ENCODE peak calls at places on chromosomes 7 and 10, in four cellular contexts. W, U, A and B are unnamed samples.

GRCh38 chr7:15780271-15780670 is 93.8 kb upstream of the MEOX2 start:
- DNase-seq in W (no peak), U (no peak), A (no peak), B (no peak)

GRCh38 chr7:99098824-99099498 is 44.9 kb downstream of the SMURF1 start:
- DNase-seq in A (no peak), U (no peak), W (no peak), B (no peak)

GRCh38 chr7:19403691-19404090 is 258.5 kb upstream of the FERD3L start:
- DNase-seq in U (no peak), W (no peak), A (no peak), B (no peak)

GRCh38 chr7:4612939-4613841 is 68.9 kb upstream of the FOXK1 start:
- DNase-seq in W (peak; percentile 60), U (no peak), A (no peak), B (peak; percentile 22)

GRCh38 chr10:118447478-118447877 is 105.4 kb upstream of the FAM204A start:
- DNase-seq in U (no peak), W (no peak), A (no peak), B (peak; percentile 21)

GRCh38 chr7:129771928-129772479 is 160.5 kb downstream of the NRF1 start:
- DNase-seq in U (no peak), W (no peak), A (no peak), B (peak; percentile 41)

GRCh38 chr10:79274279-79275104 is 72.8 kb upstream of the PPIF start:
- DNase-seq in W (no peak), A (no peak), U (no peak), B (peak; percentile 87)

GRCh38 chr7:30266686-30267085 is 17.7 kb upstream of the ZNRF2 start:
- DNase-seq in A (no peak), U (no peak), W (no peak), B (no peak)

GRCh38 chr7:11373546-11374142 is 400.0 kb downstream of the PHF14 start:
- DNase-seq in A (no peak), W (peak; percentile 9), U (no peak), B (peak; percentile 14)

GRCh38 chr7:128974241-128974934 is 36.7 kb downstream of the IRF5 start:
- DNase-seq in A (no peak), W (no peak), U (no peak), B (no peak)

GRCh38 chr7:211715-212058 is 19.3 kb downstream of the FAM20C start:
- DNase-seq in W (no peak), A (no peak), U (no peak), B (no peak)

GRCh38 chr10:24958701-24959392 is 6.4 kb upstream of the PRTFDC1 start:
- DNase-seq in U (no peak), A (no peak), W (peak; percentile 57), B (no peak)

GRCh38 chr7:11786186-11786585 is 45.8 kb downstream of the THSD7A start:
- DNase-seq in W (no peak), U (no peak), A (peak; percentile 3), B (no peak)

GRCh38 chr7:148772297-148773089 is 73.8 kb downstream of the CUL1 start:
- DNase-seq in U (no peak), A (no peak), W (no peak), B (no peak)

GRCh38 chr10:90175161-90175681 is 473.8 kb downstream of the KIF20B start:
- DNase-seq in U (no peak), A (no peak), W (no peak), B (no peak)
- TF ChIP-seq RFX5 in U (no peak), A (no peak), W (no peak), B (no peak)

GRCh38 chr10:130338588-130339070 is 202.4 kb downstream of the GLRX3 start:
- DNase-seq in A (no peak), U (no peak), W (no peak), B (no peak)

GRCh38 chr10:130340816-130341215 is 204.6 kb downstream of the GLRX3 start:
- DNase-seq in W (no peak), U (no peak), A (no peak), B (no peak)

GRCh38 chr10:130339091-130339490 is 202.9 kb downstream of the GLRX3 start:
- DNase-seq in U (no peak), W (no peak), A (no peak), B (no peak)

GRCh38 chr10:130339911-130340310 is 203.7 kb downstream of the GLRX3 start:
- DNase-seq in A (no peak), W (no peak), U (no peak), B (no peak)

GRCh38 chr10:130341325-130341724 is 205.1 kb downstream of the GLRX3 start:
- DNase-seq in A (peak; percentile 9), W (peak; percentile 32), U (no peak), B (peak; percentile 74)
- TF ChIP-seq NRF1 in A (no peak), W (no peak), U (no peak), B (no peak)

GRCh38 chr10:33416209-33416608 is 81.7 kb upstream of the NRP1 start:
- DNase-seq in W (no peak), A (no peak), U (no peak), B (no peak)
- TF ChIP-seq RFX5 in W (no peak), A (no peak), U (no peak), B (no peak)

GRCh38 chr10:29555746-29556481 is 78.9 kb downstream of the SVIL start:
- DNase-seq in A (no peak), W (no peak), U (no peak), B (no peak)
- TF ChIP-seq NRF1 in A (no peak), W (no peak), U (no peak), B (no peak)

DNA sequence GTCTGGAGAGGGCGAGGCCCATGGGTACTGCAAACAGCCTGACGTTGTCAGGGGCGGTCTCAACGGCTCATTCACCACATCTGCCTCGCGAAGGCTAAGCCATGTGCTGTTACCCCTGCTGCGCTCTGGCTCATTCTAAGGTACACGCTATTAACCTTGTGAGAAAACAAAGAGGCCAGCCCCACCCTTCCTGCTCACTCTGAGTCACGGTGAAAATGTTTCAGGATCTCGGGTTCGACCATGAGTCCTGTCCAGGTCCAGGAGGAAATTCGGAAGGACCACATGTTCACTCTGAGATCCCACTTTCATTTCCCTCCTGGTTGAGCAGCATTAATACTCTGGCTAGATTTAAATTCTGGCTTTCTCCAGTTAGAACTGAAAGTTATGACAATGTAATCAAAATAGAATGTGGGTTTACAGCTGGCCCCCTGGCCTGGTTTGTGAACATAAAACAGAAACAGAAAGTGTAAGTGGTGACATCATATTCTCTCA is 55.2 kb downstream of the EGFR start:
- DNase-seq in U (peak; percentile 91), W (peak; percentile 19), A (peak; percentile 43), B (no peak)
- TF ChIP-seq RFX5 in U (no peak), W (no peak), A (no peak), B (no peak)

DNA sequence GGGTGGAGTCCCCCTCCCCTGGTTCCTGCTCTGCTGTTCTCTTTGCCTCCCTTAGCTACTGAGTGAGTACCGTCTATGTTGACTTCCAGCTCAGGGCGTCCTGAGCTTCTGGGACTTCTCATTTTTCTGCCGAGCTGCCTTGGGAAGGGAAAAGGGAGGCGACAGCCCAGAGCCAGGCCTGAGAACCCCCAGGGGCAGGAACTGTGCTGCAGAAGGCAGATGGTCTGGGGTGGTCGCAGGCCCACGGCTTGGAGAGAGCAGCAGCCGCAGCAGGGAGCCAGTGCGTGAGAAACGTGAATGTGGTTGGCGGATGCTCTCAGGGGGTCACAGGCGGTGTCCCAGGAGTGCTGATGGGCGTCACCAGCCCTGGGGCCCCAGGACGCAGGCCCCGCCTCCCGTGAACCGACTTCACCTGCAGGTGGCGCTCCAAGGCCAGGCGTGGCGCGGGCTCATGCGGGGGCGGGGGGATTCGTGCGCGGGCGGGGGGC is 9.2 kb upstream of the PWWP2B start:
- DNase-seq in U (no peak), W (peak; percentile 87), A (no peak), B (peak; percentile 97)
- TF ChIP-seq NRF1 in U (no peak), W (no peak), A (no peak), B (no peak)

GRCh38 chr7:115008465-115009114 is 86.7 kb downstream of the MDFIC start:
- DNase-seq in W (no peak), U (no peak), A (no peak), B (no peak)
- TF ChIP-seq RFX5 in W (no peak), U (no peak), A (no peak), B (no peak)

DNA sequence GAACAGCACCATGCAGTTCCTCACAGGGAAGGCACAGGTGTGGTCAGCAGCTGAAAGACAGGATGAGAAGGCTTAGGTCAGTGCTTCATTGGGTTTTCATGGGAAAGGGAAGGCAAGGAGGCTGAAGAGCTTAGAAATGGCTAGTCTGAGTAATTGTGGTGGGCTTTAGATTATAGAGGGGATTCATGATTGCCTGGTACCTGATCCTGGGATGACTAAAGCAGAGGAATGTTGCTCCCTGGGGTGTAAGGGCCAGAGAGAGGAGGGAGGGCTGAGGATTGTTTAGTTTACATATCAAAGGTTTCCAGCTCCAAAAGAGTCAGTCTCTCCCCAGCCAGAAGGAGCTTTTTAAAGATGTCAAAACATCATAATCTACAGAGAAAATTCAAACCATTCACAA is 396.3 kb upstream of the POM121L12 start:
- DNase-seq in A (peak; percentile 25), W (no peak), U (no peak), B (no peak)
- TF ChIP-seq NRF1 in A (no peak), W (no peak), U (no peak), B (no peak)

GRCh38 chr7:155588468-155588998 is 42.2 kb upstream of the CNPY1 start:
- DNase-seq in U (no peak), A (no peak), W (no peak), B (no peak)

GRCh38 chr7:155590215-155591023 is 44.1 kb upstream of the CNPY1 start:
- DNase-seq in W (peak; percentile 64), A (no peak), U (no peak), B (peak; percentile 72)

GRCh38 chr7:155593455-155594162 is 47.2 kb upstream of the CNPY1 start:
- DNase-seq in U (no peak), W (no peak), A (no peak), B (no peak)

GRCh38 chr7:155589001-155589980 is 42.9 kb upstream of the CNPY1 start:
- DNase-seq in W (no peak), U (no peak), A (no peak), B (no peak)

GRCh38 chr7:155591055-155591750 is 44.8 kb upstream of the CNPY1 start:
- DNase-seq in U (no peak), W (peak; percentile 54), A (no peak), B (no peak)
- TF ChIP-seq RFX5 in U (no peak), W (no peak), A (no peak), B (no peak)

GRCh38 chr7:6653101-6653995 is 16.2 kb downstream of the ZNF316 start:
- DNase-seq in W (peak; percentile 5), A (no peak), U (no peak), B (peak; percentile 48)
- TF ChIP-seq NRF1 in W (no peak), A (no peak), U (no peak), B (no peak)